ENCODE peak calls at places on chromosomes 6 and 20, in nine cellular contexts. D is body of pancreas, P is lung, C is psoas muscle, W is pancreas, J is left ventricle myocardium inferior, E is prostate gland, U is mesenchymal stem cell, Z is breast epithelium. Y is an unnamed sample.

GRCh38 chr6:117483645-117484016 is 1.2 kb downstream of the DCBLD1 start:
- DNase-seq in D (no peak), P (no peak), C (no peak), W (peak; percentile 13), J (no peak), E (no peak), U (peak; percentile 68), Z (no peak), Y (peak; percentile 40)

GRCh38 chr6:48567016-48567415 is 456.0 kb upstream of the PTCHD4 start:
- DNase-seq in D (no peak), P (no peak), C (no peak), W (no peak), J (no peak), E (no peak), U (no peak), Z (no peak), Y (no peak)

GRCh38 chr6:155936127-155936526 is 480.5 kb upstream of the NOX3 start:
- DNase-seq in D (no peak), P (no peak), C (no peak), W (no peak), J (no peak), E (no peak), U (no peak), Z (no peak), Y (no peak)

GRCh38 chr6:121849477-121849876 is 414.0 kb downstream of the GJA1 start:
- DNase-seq in D (peak; percentile 47), P (peak; percentile 52), C (no peak), W (peak; percentile 35), J (peak; percentile 17), E (peak; percentile 16), U (peak; percentile 80), Z (no peak), Y (no peak)

GRCh38 chr6:31794866-31795615 is 511 bp downstream of the VARS1 start:
- DNase-seq in D (no peak), P (no peak), C (no peak), W (no peak), J (no peak), E (peak; percentile 24), U (peak; percentile 62), Z (no peak), Y (no peak)

GRCh38 chr6:7726416-7727149 is 684 bp downstream of the BMP6 start:
- DNase-seq in D (peak; percentile 20), P (no peak), C (peak; percentile 15), W (peak; percentile 11), J (no peak), E (no peak), U (peak; percentile 18), Z (no peak), Y (peak; percentile 33)

GRCh38 chr6:144264270-144265060 is 20.7 kb upstream of the UTRN start:
- DNase-seq in D (peak; percentile 55), P (peak; percentile 44), C (no peak), W (peak; percentile 38), J (no peak), E (no peak), U (peak; percentile 89), Z (peak; percentile 55), Y (no peak)

GRCh38 chr20:50301712-50302111 is 111.1 kb downstream of the CEBPB start:
- DNase-seq in D (no peak), P (no peak), C (no peak), W (no peak), J (no peak), E (no peak), U (no peak), Z (no peak), Y (no peak)

GRCh38 chr6:144757730-144758129 is 472.6 kb downstream of the UTRN start:
- DNase-seq in D (no peak), P (no peak), C (no peak), W (no peak), J (no peak), E (no peak), U (no peak), Z (no peak), Y (no peak)

GRCh38 chr6:130724089-130724488 is 103.1 kb upstream of the SMLR1 start:
- DNase-seq in D (no peak), P (no peak), C (no peak), W (no peak), J (no peak), E (no peak), U (no peak), Z (no peak), Y (no peak)

GRCh38 chr20:4563534-4563933 is 158.2 kb upstream of the PRND start:
- DNase-seq in D (no peak), P (no peak), C (no peak), W (no peak), J (no peak), E (no peak), U (peak; percentile 79), Z (no peak), Y (no peak)

GRCh38 chr6:13965582-13966127 is 40.9 kb downstream of the RNF182 start:
- DNase-seq in D (no peak), P (no peak), C (no peak), W (no peak), J (no peak), E (no peak), U (no peak), Z (no peak), Y (no peak)

GRCh38 chr6:28838634-28839442 is 84.9 kb downstream of the TRIM27 start:
- DNase-seq in D (peak; percentile 69), P (peak; percentile 79), C (peak; percentile 79), W (peak; percentile 73), J (peak; percentile 79), E (peak; percentile 83), U (peak; percentile 88), Z (peak; percentile 67), Y (peak; percentile 88)

GRCh38 chr6:168171673-168172352 is 92.8 kb upstream of the FRMD1 start:
- DNase-seq in D (no peak), P (no peak), C (no peak), W (no peak), J (no peak), E (peak; percentile 48), U (no peak), Z (no peak), Y (no peak)

DNA sequence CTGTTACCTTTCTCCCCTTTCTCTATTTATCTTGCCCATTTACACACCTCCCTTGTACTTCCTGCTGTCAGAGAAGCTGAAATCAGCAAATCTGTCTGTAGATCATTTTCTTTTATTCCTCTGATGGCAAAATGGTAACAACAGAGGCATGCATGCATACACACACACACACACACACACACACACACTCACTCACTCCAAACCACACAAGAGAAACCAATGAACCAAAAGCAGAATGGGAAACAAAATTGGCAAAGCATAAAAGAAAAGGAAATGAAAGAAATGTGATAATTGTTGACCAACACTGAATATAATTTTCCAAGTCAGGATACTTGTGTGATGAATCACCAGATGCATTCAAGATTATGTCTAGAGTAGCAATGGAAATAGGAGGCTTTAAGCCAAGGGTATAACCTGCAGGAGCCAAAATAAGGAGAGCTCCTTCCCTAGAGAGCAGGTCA is 172.4 kb downstream of the PLCB4 start:
- DNase-seq in D (no peak), P (no peak), C (no peak), W (no peak), J (no peak), E (no peak), U (peak; percentile 56), Z (no peak), Y (no peak)
- H3K4me3 ChIP-seq in D (no peak overlapping the region), P (no peak overlapping the region), C (no peak overlapping the region), W (no peak overlapping the region), J (no peak overlapping the region), E (no peak overlapping the region), U (no peak overlapping the region), Z (no peak overlapping the region), Y (no peak overlapping the region)

GRCh38 chr6:6005467-6006427 is 978 bp downstream of the NRN1 start:
- DNase-seq in D (no peak), P (no peak), C (no peak), W (no peak), J (no peak), E (no peak), U (no peak), Z (no peak), Y (no peak)
- H3K4me1 ChIP-seq in D (peaks cover 52% of the 10 kb centered on the region), P (peaks cover 19% of the 10 kb centered on the region), C (peaks cover 26% of the 10 kb centered on the region), W (no peaks in the 10 kb centered on the region), J (peaks cover 71% of the 10 kb centered on the region), E (peaks cover 4% of the 10 kb centered on the region), U (peaks cover 34% of the 10 kb centered on the region), Z (peaks cover 6% of the 10 kb centered on the region), Y (peaks cover 41% of the 10 kb centered on the region)

GRCh38 chr20:63295018-63295417 is 2.0 kb downstream of the COL20A1 start:
- DNase-seq in D (no peak), P (no peak), C (no peak), W (no peak), J (no peak), E (no peak), U (no peak), Z (no peak), Y (no peak)

GRCh38 chr20:63295422-63295821 is 2.4 kb downstream of the COL20A1 start:
- DNase-seq in D (no peak), P (no peak), C (no peak), W (no peak), J (no peak), E (no peak), U (no peak), Z (no peak), Y (no peak)

GRCh38 chr20:63294536-63294900 is 1.5 kb downstream of the COL20A1 start:
- DNase-seq in D (no peak), P (no peak), C (no peak), W (no peak), J (no peak), E (no peak), U (no peak), Z (no peak), Y (no peak)

GRCh38 chr20:63296411-63297299 is 3.7 kb downstream of the COL20A1 start:
- DNase-seq in D (no peak), P (no peak), C (no peak), W (no peak), J (no peak), E (no peak), U (no peak), Z (no peak), Y (no peak)

DNA sequence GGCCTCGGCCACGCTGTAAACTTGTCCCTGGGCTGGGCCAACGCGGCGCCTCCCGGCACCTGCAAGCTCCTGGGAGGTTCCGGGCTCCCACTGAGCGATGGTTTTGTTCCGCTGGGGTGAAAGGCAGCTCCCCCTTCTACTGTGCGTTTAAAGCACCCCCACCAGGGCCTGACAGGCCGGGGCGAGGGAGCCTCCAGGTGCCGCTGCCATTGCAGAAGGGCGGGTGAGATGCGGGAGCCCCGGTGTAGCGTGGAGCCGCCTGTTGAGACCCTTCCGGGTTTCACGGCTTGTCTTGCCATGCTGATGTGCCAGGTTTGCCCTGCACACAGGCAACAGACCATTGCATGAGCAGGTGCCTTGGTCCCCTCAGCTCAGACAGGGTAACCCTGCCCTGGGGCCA is 2.9 kb downstream of the COL20A1 start:
- DNase-seq in D (no peak), P (no peak), C (no peak), W (no peak), J (no peak), E (no peak), U (no peak), Z (no peak), Y (no peak)
- H3K4me3 ChIP-seq in D (no peak overlapping the region), P (no peak overlapping the region), C (no peak overlapping the region), W (no peak overlapping the region), J (no peak overlapping the region), E (no peak overlapping the region), U (no peak overlapping the region), Z (no peak overlapping the region), Y (no peak overlapping the region)

DNA sequence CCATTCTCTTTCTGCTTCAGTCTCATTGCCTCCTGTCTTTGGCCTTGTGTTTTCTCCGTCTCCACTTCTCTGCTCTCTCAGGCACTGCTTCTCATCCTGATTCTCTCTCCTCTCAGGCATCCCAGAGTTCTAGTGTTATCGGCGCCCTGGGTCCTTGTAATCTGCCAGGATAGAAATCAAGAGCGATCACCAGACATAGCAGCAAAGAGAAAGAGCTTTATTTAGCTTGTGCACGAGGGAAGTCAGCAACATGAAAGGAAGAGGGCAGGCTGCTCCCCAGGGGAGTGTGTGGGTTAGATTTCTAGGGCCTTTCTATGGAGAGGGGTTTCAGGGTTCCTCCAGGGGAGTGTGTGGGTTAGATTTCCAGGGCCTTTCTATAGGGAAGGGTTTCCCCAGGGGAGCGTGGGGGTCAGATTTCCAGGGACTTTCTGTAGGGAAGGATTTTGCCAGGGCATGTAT is 32.5 kb downstream of the SUN5 start:
- DNase-seq in D (no peak), P (no peak), C (no peak), W (no peak), J (no peak), E (no peak), U (no peak), Z (no peak), Y (no peak)
- H3K4me1 ChIP-seq in D (no peaks in the 10 kb centered on the region), P (peaks cover 2% of the 10 kb centered on the region), C (no peaks in the 10 kb centered on the region), W (no peaks in the 10 kb centered on the region), J (peaks cover 25% of the 10 kb centered on the region), E (no peaks in the 10 kb centered on the region), U (peaks cover 4% of the 10 kb centered on the region), Z (no peaks in the 10 kb centered on the region), Y (peaks cover 2% of the 10 kb centered on the region)